ENCODE peak calls at places on chromosomes 16 and 17, in four cellular contexts. One of them, this sample, is unnamed.
A peak's percentile ranks its signal among the peaks of the same experiment; 100 is the strongest.

GRCh38 chr16:9134739-9135138 is 43.3 kb downstream of the HAPSTR1 start:
- DNase-seq in K562: peak; percentile 54
- DNase-seq in neural progenitor cell: peak; percentile 82
- DNase-seq in PC-3: peak; percentile 60
- DNase-seq in this sample: peak; percentile 62

GRCh38 chr16:67719778-67720144 is 645 bp upstream of the GFOD2 start:
- DNase-seq in K562: peak; percentile 72
- DNase-seq in neural progenitor cell: peak; percentile 57
- DNase-seq in PC-3: no peak
- DNase-seq in this sample: peak; percentile 79

GRCh38 chr17:7878234-7878633 is 10.4 kb upstream of the CHD3 start:
- DNase-seq in K562: no peak
- DNase-seq in neural progenitor cell: no peak
- DNase-seq in PC-3: no peak
- DNase-seq in this sample: no peak

GRCh38 chr17:41377546-41377945 is 4.6 kb downstream of the KRT34 start:
- DNase-seq in K562: no peak
- DNase-seq in neural progenitor cell: no peak
- DNase-seq in PC-3: peak; percentile 39
- DNase-seq in this sample: peak; percentile 16

GRCh38 chr17:66198242-66198641 is 6.3 kb upstream of the CEP112 start:
- DNase-seq in K562: no peak
- DNase-seq in neural progenitor cell: no peak
- DNase-seq in PC-3: no peak
- DNase-seq in this sample: no peak

GRCh38 chr17:71472809-71473789 is 647.7 kb upstream of the SOX9 start:
- DNase-seq in K562: peak; percentile 8
- DNase-seq in neural progenitor cell: peak; percentile 81
- DNase-seq in PC-3: peak; percentile 87
- DNase-seq in this sample: peak; percentile 79

GRCh38 chr16:10949424-10949970 is 5.1 kb downstream of the CLEC16A start:
- DNase-seq in K562: no peak
- DNase-seq in neural progenitor cell: peak; percentile 43
- DNase-seq in PC-3: peak; percentile 15
- DNase-seq in this sample: peak; percentile 26

GRCh38 chr16:17339764-17340541 is 130.8 kb downstream of the XYLT1 start:
- DNase-seq in K562: no peak
- DNase-seq in neural progenitor cell: no peak
- DNase-seq in PC-3: no peak
- DNase-seq in this sample: peak; percentile 69

GRCh38 chr17:64147110-64148016 is 17.4 kb upstream of the ERN1 start:
- DNase-seq in K562: peak; percentile 45
- DNase-seq in neural progenitor cell: no peak
- DNase-seq in PC-3: peak; percentile 52
- DNase-seq in this sample: peak; percentile 36

GRCh38 chr16:29806641-29807425 is 504 bp downstream of the MAZ start:
- DNase-seq in K562: peak; percentile 90
- DNase-seq in neural progenitor cell: peak; percentile 82
- DNase-seq in PC-3: peak; percentile 50
- DNase-seq in this sample: peak; percentile 57

GRCh38 chr17:1304522-1304921 is 25.1 kb downstream of the TRARG1 start:
- DNase-seq in K562: no peak
- DNase-seq in neural progenitor cell: no peak
- DNase-seq in PC-3: no peak
- DNase-seq in this sample: no peak

GRCh38 chr17:34757611-34758010 is 178.2 kb downstream of the TMEM132E start:
- DNase-seq in K562: no peak
- DNase-seq in neural progenitor cell: no peak
- DNase-seq in PC-3: no peak
- DNase-seq in this sample: no peak

DNA sequence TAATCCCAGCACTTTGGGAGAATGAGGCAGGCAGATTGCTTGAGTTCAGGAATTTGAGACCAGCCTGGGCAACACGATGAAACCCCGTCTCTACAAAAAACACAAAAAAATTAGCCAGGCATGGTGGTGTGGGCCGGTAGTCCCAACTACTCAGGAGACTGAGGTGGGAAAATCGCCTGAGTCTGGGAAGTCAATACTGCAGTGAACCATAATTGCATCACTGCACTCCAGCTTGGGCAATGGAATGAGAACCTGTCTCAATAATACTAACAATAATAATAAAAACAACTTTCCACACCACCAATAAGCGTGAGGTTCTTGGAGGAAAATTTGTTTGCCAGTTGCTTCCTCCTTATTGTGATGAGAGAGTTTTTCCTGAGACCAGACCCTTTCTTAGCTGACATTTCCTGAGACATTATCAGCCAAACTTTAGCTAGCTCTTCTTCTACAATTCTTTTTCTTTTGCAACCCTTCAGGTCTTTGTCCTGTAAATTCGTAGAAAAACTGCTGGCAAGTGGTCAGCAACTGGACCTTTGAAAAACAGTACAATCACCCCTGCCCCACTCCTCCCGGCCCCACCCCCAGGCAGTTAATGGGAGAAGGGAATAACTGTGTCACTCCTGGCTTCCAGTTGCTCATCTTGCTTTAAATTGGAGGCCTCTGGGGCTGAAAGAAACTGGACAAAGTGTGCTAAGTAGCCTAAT is 3.5 kb upstream of the EZH1 start:
- DNase-seq in K562: no peak
- DNase-seq in neural progenitor cell: no peak
- DNase-seq in PC-3: no peak
- DNase-seq in this sample: peak; percentile 7
- H3K4me2 ChIP-seq in K562: no peak overlapping the region
- H3K4me2 ChIP-seq in neural progenitor cell: no peak overlapping the region
- H3K4me2 ChIP-seq in PC-3: no peak overlapping the region
- H3K4me2 ChIP-seq in this sample: no peak overlapping the region

GRCh38 chr16:72837846-72838661 is 209.9 kb downstream of the ZFHX3 start:
- DNase-seq in K562: no peak
- DNase-seq in neural progenitor cell: peak; percentile 20
- DNase-seq in PC-3: no peak
- DNase-seq in this sample: no peak

GRCh38 chr16:72840591-72841381 is 207.1 kb downstream of the ZFHX3 start:
- DNase-seq in K562: no peak
- DNase-seq in neural progenitor cell: no peak
- DNase-seq in PC-3: no peak
- DNase-seq in this sample: no peak

GRCh38 chr16:72836985-72837384 is 210.9 kb downstream of the ZFHX3 start:
- DNase-seq in K562: peak; percentile 6
- DNase-seq in neural progenitor cell: peak; percentile 21
- DNase-seq in PC-3: no peak
- DNase-seq in this sample: no peak

GRCh38 chr16:72836181-72836580 is 211.7 kb downstream of the ZFHX3 start:
- DNase-seq in K562: no peak
- DNase-seq in neural progenitor cell: no peak
- DNase-seq in PC-3: no peak
- DNase-seq in this sample: no peak

DNA sequence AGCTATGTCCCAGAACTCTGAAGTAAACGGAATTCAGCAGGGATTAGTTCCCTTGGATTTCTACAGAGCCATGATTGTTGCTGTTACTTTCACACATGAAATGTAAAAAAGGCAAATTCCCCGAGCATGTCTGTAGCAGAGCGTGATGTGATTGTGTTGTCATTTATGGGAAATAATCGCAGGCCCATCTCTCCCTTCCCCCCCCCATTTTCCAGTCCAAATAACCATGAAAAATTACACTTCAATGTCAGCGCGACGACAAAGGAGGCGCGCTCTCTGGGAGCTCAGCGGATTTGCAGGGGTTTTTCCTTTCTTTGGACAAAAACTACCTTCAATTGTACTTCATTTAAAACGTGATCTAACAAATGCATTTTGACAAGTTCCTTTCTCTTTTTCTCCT is 208.9 kb downstream of the ZFHX3 start:
- DNase-seq in K562: no peak
- DNase-seq in neural progenitor cell: no peak
- DNase-seq in PC-3: no peak
- DNase-seq in this sample: no peak
- H3K4me3 ChIP-seq in K562: no peak overlapping the region
- H3K4me3 ChIP-seq in neural progenitor cell: no peak overlapping the region
- H3K4me3 ChIP-seq in PC-3: no peak overlapping the region
- H3K4me3 ChIP-seq in this sample: no peak overlapping the region

DNA sequence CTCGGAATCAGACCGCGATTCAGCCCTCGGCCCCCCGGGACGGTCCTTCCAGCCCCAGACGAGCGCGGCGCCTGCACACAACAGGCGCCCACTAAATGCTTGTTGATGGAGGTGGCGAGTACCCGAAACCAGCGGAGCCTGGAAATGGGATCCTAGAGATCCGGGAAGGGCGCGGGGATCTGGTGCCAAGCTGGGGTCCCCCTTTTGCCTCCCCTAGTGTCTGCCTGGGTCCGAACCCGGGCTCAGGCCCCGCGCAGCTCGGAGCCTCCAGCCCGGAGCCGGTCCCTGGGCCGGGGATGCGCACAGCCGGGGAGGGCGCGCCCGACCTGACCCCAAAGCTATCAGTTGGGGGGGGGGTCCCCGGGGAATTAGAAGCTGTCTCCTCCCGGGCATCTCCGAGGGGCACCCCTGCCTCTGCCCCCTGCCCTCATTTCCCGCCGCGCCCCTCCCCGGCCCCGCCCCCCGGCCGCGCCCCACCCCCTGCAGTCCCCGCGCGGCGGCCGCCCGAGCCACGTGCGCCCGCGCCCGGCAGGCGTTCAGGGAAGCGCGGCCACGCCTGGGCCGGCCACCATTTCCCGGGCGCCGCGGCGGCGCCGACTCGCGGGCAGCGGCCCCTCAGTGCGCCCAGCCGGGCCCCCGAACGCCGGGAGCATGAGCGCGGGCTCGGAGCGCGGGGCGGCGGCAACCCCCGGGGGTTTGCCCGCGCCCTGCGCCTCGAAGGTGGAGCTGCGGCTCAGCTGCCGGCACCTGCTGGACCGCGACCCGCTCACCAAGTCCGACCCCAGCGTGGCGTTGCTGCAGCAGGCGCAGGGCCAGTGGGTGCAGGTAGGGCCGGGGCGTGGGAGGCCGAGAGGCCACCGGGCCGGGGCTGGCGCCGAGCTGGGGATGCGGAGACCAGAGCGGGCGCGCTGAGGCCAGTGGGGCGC is at the start of gene CPNE7:
- DNase-seq in K562: peak; percentile 58
- DNase-seq in neural progenitor cell: peak; percentile 60
- DNase-seq in PC-3: no peak
- DNase-seq in this sample: peak; percentile 61
- TF ChIP-seq EZH2 in K562: no peak
- TF ChIP-seq EZH2 in neural progenitor cell: peak; percentile 82
- TF ChIP-seq EZH2 in PC-3: no peak
- TF ChIP-seq EZH2 in this sample: no peak

GRCh38 chr17:17088511-17089205 is 46.4 kb downstream of the MPRIP start:
- DNase-seq in K562: no peak
- DNase-seq in neural progenitor cell: no peak
- DNase-seq in PC-3: no peak
- DNase-seq in this sample: no peak
- H3K4me2 ChIP-seq in K562: peak overlapping the region; percentile 53
- H3K4me2 ChIP-seq in neural progenitor cell: no peak overlapping the region
- H3K4me2 ChIP-seq in PC-3: no peak overlapping the region
- H3K4me2 ChIP-seq in this sample: no peak overlapping the region